ENCODE peak calls at places on chromosomes 1 and 21, in four cellular contexts. U is stimulated activated CD8-positive, alpha-beta memory T cell treated with anti-CD3 and anti-CD28 coated beads, Interleukin-15, amount 100 ng/mL, for 1 hour; J is pulmonary artery endothelial cell; E is activated naive CD8-positive, alpha-beta T cell treated with anti-CD3 and anti-CD28 coated beads for 36 hours. N is an unnamed sample.

GRCh38 chr1:101506541-101507164 is 269.8 kb downstream of the S1PR1 start:
- DNase-seq in U (no peak), J (no peak), E (peak; percentile 20), N (peak; percentile 71)

GRCh38 chr1:2451744-2452582 is 24.1 kb upstream of the PLCH2 start:
- DNase-seq in U (no peak), J (peak; percentile 30), E (no peak), N (no peak)

GRCh38 chr1:99645199-99645598 is 714 bp upstream of the PALMD start:
- DNase-seq in U (no peak), J (peak; percentile 82), E (no peak), N (no peak)

GRCh38 chr1:66197785-66198184 is 336.2 kb upstream of the SGIP1 start:
- DNase-seq in U (no peak), J (no peak), E (no peak), N (no peak)

GRCh38 chr1:22228074-22228473 is 85.2 kb upstream of the WNT4 start:
- DNase-seq in U (no peak), J (no peak), E (no peak), N (no peak)

GRCh38 chr1:236066828-236067386 is 2.0 kb upstream of the NID1 start:
- DNase-seq in U (peak; percentile 43), J (no peak), E (peak; percentile 72), N (peak; percentile 83)

GRCh38 chr1:3352084-3352951 is 102.1 kb upstream of the ARHGEF16 start:
- DNase-seq in U (no peak), J (no peak), E (no peak), N (no peak)

GRCh38 chr1:234970731-234971476 is 157.7 kb downstream of the TOMM20 start:
- DNase-seq in U (no peak), J (no peak), E (no peak), N (peak; percentile 57)

GRCh38 chr1:240084337-240084736 is 7.3 kb upstream of the FMN2 start:
- DNase-seq in U (no peak), J (no peak), E (no peak), N (no peak)

GRCh38 chr1:179447489-179447888 is 81.7 kb downstream of the AXDND1 start:
- DNase-seq in U (no peak), J (no peak), E (no peak), N (peak; percentile 16)

GRCh38 chr1:29311352-29312030 is 75.2 kb downstream of the PTPRU start:
- DNase-seq in U (no peak), J (no peak), E (no peak), N (no peak)

GRCh38 chr1:242731446-242731845 is 206.9 kb upstream of the PLD5 start:
- DNase-seq in U (no peak), J (no peak), E (no peak), N (no peak)

GRCh38 chr21:44377201-44377921 is 23.9 kb downstream of the TRPM2 start:
- DNase-seq in U (no peak), J (no peak), E (no peak), N (no peak)

GRCh38 chr1:1398677-1399186 is 403 bp downstream of the CCNL2 start:
- DNase-seq in U (no peak), J (no peak), E (no peak), N (no peak)

GRCh38 chr1:243896313-243896712 is 46.3 kb upstream of the AKT3 start:
- DNase-seq in U (no peak), J (no peak), E (no peak), N (no peak)

GRCh38 chr21:43757601-43758000 is 18.5 kb downstream of the CSTB start:
- DNase-seq in U (no peak), J (no peak), E (no peak), N (no peak)

GRCh38 chr21:45386728-45387371 is 18.1 kb upstream of the COL18A1 start:
- DNase-seq in U (no peak), J (no peak), E (no peak), N (no peak)

GRCh38 chr1:57165546-57165945 is 199.7 kb upstream of the C8B start:
- DNase-seq in U (no peak), J (no peak), E (no peak), N (no peak)

GRCh38 chr1:100699744-100700143 is 19.8 kb upstream of the VCAM1 start:
- DNase-seq in U (no peak), J (no peak), E (no peak), N (no peak)

GRCh38 chr1:113057006-113057405 is 16.0 kb upstream of the LRIG2 start:
- DNase-seq in U (no peak), J (no peak), E (no peak), N (no peak)

GRCh38 chr1:35269190-35269988 is 880 bp downstream of the ZMYM4 start:
- DNase-seq in U (no peak), J (no peak), E (peak; percentile 3), N (peak; percentile 41)

GRCh38 chr1:158208717-158209116 is 28.0 kb downstream of the CD1D start:
- DNase-seq in U (no peak), J (no peak), E (no peak), N (no peak)

GRCh38 chr1:54965624-54966340 is 14.6 kb upstream of the TMEM61 start:
- DNase-seq in U (no peak), J (no peak), E (no peak), N (peak; percentile 75)

GRCh38 chr1:72570815-72571214 is 288.5 kb upstream of the NEGR1 start:
- DNase-seq in U (no peak), J (no peak), E (no peak), N (no peak)

GRCh38 chr1:163822933-163823511 is 501.3 kb downstream of the NUF2 start:
- DNase-seq in U (no peak), J (no peak), E (no peak), N (no peak)

GRCh38 chr1:205038132-205038786 is 4.8 kb upstream of the CNTN2 start:
- DNase-seq in U (no peak), J (no peak), E (no peak), N (no peak)

GRCh38 chr1:225944951-225945350 is 3.9 kb upstream of the LEFTY2 start:
- DNase-seq in U (no peak), J (no peak), E (no peak), N (no peak)

GRCh38 chr21:46114963-46115362 is 17.1 kb downstream of the COL6A2 start:
- DNase-seq in U (no peak), J (no peak), E (no peak), N (no peak)

GRCh38 chr1:2290595-2291510 is 62.7 kb downstream of the SKI start:
- DNase-seq in U (peak; percentile 68), J (peak; percentile 88), E (peak; percentile 85), N (peak; percentile 100)

GRCh38 chr1:114340906-114341698 is 169.9 kb downstream of the TRIM33 start:
- DNase-seq in U (no peak), J (no peak), E (no peak), N (no peak)

GRCh38 chr1:213651077-213651476 is 336.7 kb upstream of the PROX1 start:
- DNase-seq in U (no peak), J (no peak), E (no peak), N (no peak)

GRCh38 chr1:160705176-160705745 is 6.4 kb downstream of the CD48 start:
- DNase-seq in U (no peak), J (no peak), E (no peak), N (peak; percentile 64)

GRCh38 chr1:155514582-155515187 is 47.9 kb downstream of the ASH1L start:
- DNase-seq in U (no peak), J (no peak), E (no peak), N (peak; percentile 50)

N was measured in Kasumi-1.